ENCODE peak calls at places on chromosomes 7 and 10, in ten cellular contexts. B is activated T-helper 9 cell treated with anti-CD3 and anti-CD28 coated beads, Interleukin-2, amount 50 U/mL, for 16 hours; X is central memory CD4-positive, alpha-beta T cell; K is cardiac septum; L is AML-193; T is nephron progenitor cell; N is tibial nerve; M is brain pericyte; C is T-helper 1 cell; A is B cell. F is an unnamed sample.

GRCh38 chr7:42315631-42316030 is 78.6 kb upstream of the GLI3 start:
- DNase-seq in X (no peak), B (no peak), K (no peak), N (no peak), T (no peak), C (no peak), M (peak), A (no peak), L (no peak), F (no peak)

GRCh38 chr10:119541459-119542356 is 811 bp downstream of the RGS10 start:
- DNase-seq in C (peak), N (no peak), X (peak), L (no peak), M (no peak), K (no peak), A (peak), T (no peak), B (peak), F (no peak)

GRCh38 chr7:44079221-44080021 is 2.9 kb downstream of the POLM start:
- DNase-seq in T (no peak), B (no peak), X (no peak), A (peak), C (no peak), K (no peak), M (no peak), N (no peak), L (no peak), F (no peak)

GRCh38 chr7:28081016-28081415 is 99.6 kb downstream of the JAZF1 start:
- DNase-seq in A (no peak), X (no peak), N (peak), C (no peak), T (no peak), M (no peak), L (no peak), K (no peak), B (no peak), F (no peak)

GRCh38 chr10:80894797-80895467 is 357.2 kb downstream of the SH2D4B start:
- DNase-seq in B (no peak), T (no peak), K (no peak), C (no peak), A (no peak), L (no peak), M (no peak), X (no peak), N (no peak), F (no peak)

GRCh38 chr7:84193787-84194186 is 802 bp downstream of the SEMA3A start:
- DNase-seq in A (no peak), K (no peak), C (no peak), T (no peak), X (no peak), L (no peak), M (no peak), B (no peak), N (no peak), F (no peak)

GRCh38 chr10:85916999-85917573 is 449.5 kb downstream of the GRID1 start:
- DNase-seq in T (no peak), A (no peak), C (no peak), K (no peak), B (no peak), L (no peak), M (no peak), X (no peak), N (no peak), F (no peak)

GRCh38 chr10:31509989-31510388 is 191.0 kb downstream of the ZEB1 start:
- DNase-seq in X (no peak), K (no peak), B (no peak), T (no peak), A (no peak), M (no peak), L (no peak), C (no peak), N (no peak), F (no peak)

GRCh38 chr10:82282782-82283456 is 407.9 kb downstream of the NRG3 start:
- DNase-seq in M (no peak), K (no peak), B (no peak), N (no peak), T (no peak), X (no peak), A (no peak), C (no peak), L (no peak), F (no peak)

GRCh38 chr7:5695037-5695708 is 86.3 kb downstream of the RNF216 start:
- DNase-seq in T (no peak), M (no peak), X (peak), L (no peak), N (no peak), C (peak), A (peak), B (peak), K (no peak), F (no peak)

GRCh38 chr7:111789880-111790279 is 227.6 kb upstream of the IMMP2L start:
- DNase-seq in N (no peak), K (no peak), X (no peak), C (no peak), T (no peak), M (no peak), B (no peak), L (no peak), A (no peak), F (no peak)

GRCh38 chr7:134602921-134603394 is 43.7 kb upstream of the BPGM start:
- DNase-seq in B (no peak), C (no peak), L (no peak), N (no peak), A (no peak), K (no peak), M (no peak), T (no peak), X (no peak), F (no peak)

GRCh38 chr10:14439451-14440259 is 108.9 kb upstream of the FRMD4A start:
- DNase-seq in X (no peak), B (no peak), C (no peak), K (no peak), L (no peak), M (no peak), T (no peak), N (no peak), A (no peak), F (no peak)

GRCh38 chr10:1684991-1685390 is 52.3 kb downstream of the ADARB2 start:
- DNase-seq in L (no peak), N (no peak), B (no peak), T (no peak), A (peak), X (no peak), C (no peak), K (no peak), M (no peak), F (no peak)

GRCh38 chr10:121928528-121928884 is 675 bp upstream of the ATE1 start:
- DNase-seq in C (no peak), K (no peak), X (no peak), N (peak), B (no peak), A (no peak), T (no peak), M (no peak), L (peak), F (no peak)